ENCODE peak calls at places on chromosomes 7 and 10, in four cellular contexts. M is sigmoid colon, T is H1, H is A549. Z is an unnamed sample.

GRCh38 chr10:8088504-8088903 is 34.0 kb downstream of the GATA3 start:
- DNase-seq in T (no peak), H (no peak), M (peak; percentile 12), Z (no peak)

GRCh38 chr7:124552217-124552616 is 213.4 kb downstream of the GPR37 start:
- DNase-seq in H (no peak), M (no peak), T (no peak), Z (no peak)

GRCh38 chr7:158941821-158942605 is 85.7 kb downstream of the DYNC2I1 start:
- DNase-seq in M (no peak), T (no peak), H (no peak), Z (no peak)

GRCh38 chr7:79459381-79459780 is 5.9 kb upstream of the MAGI2 start:
- DNase-seq in T (no peak), H (no peak), M (no peak), Z (no peak)

GRCh38 chr10:68261132-68261856 is 29.4 kb upstream of the ATOH7 start:
- DNase-seq in M (peak; percentile 73), H (no peak), T (no peak), Z (no peak)

GRCh38 chr10:68499544-68499943 is 27.8 kb upstream of the DNA2 start:
- DNase-seq in T (no peak), M (no peak), H (no peak), Z (no peak)

GRCh38 chr7:94266278-94266677 is 128.4 kb upstream of the COL1A2 start:
- DNase-seq in M (no peak), T (no peak), H (peak; percentile 30), Z (no peak)

GRCh38 chr7:151726875-151727578 is 149.9 kb downstream of the PRKAG2 start:
- DNase-seq in H (no peak), T (no peak), M (no peak), Z (no peak)

GRCh38 chr10:19706904-19707303 is 109.3 kb upstream of the PLXDC2 start:
- DNase-seq in H (no peak), T (no peak), M (no peak), Z (no peak)

GRCh38 chr7:91940171-91940570 is 491 bp upstream of the AKAP9 start:
- DNase-seq in T (no peak), M (no peak), H (peak; percentile 16), Z (no peak)

GRCh38 chr10:802506-802905 is 113.0 kb upstream of the DIP2C start:
- DNase-seq in H (no peak), T (no peak), M (peak; percentile 50), Z (no peak)

GRCh38 chr7:130298927-130299326 is 6.0 kb downstream of the CPA4 start:
- DNase-seq in T (no peak), M (no peak), H (no peak), Z (no peak)

GRCh38 chr10:34885901-34886300 is 70.8 kb upstream of the PARD3 start:
- DNase-seq in M (no peak), H (no peak), T (no peak), Z (no peak)

GRCh38 chr10:36801660-36802059 is 323.7 kb upstream of the ANKRD30A start:
- DNase-seq in T (no peak), H (no peak), M (no peak), Z (no peak)

GRCh38 chr10:78412605-78413004 is 378.9 kb downstream of the RPS24 start:
- DNase-seq in M (peak; percentile 37), T (no peak), H (no peak), Z (no peak)

DNA sequence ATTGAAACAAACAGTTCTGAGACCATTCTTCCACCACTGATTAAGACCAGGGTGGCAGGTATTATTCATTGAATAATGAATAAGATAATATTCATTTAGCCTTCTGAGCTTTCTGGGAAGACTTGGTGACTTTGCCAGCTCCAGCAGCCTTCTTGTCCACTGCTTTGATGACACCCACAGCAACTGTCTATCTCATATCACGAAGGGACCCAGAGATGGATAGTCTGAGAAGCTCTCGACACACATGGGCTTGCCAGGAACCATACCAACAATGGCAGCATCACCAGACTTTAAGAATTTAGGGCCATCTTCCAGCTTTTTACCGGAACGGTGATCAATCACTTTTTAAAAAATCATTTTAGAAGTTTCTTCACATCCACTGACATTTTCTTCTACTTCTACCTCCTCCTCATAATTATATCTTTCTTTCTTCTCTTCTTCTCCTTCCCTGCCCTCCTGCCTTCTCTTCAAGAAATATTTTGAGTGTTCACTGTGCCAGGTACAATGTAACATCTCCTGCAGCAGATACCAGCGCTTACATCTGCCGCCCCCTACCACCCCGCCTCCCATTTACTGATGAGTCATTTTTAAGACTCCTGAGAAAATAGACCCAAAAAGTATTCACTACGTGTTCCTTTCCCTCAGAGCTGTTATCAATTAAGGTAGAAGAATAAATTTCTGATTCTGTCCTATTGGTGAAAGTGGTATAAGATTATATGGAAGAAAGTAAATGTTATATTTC is 101.7 kb downstream of the VTI1A start:
- DNase-seq in M (no peak), T (no peak), H (no peak), Z (no peak)
- TF ChIP-seq CTCF in M (no peak), T (no peak), H (no peak), Z (no peak)

GRCh38 chr10:76009531-76009930 is 578.1 kb downstream of the LRMDA start:
- DNase-seq in M (no peak), H (no peak), T (no peak), Z (no peak)
- TF ChIP-seq EP300 in M (no peak), H (no peak), T (no peak), Z (no peak)

GRCh38 chr10:95792211-95792780 is 36.3 kb downstream of the ENTPD1 start:
- DNase-seq in H (no peak), T (no peak), M (no peak), Z (no peak)

GRCh38 chr10:95793401-95794045 is 37.6 kb downstream of the ENTPD1 start:
- DNase-seq in H (no peak), T (no peak), M (peak; percentile 72), Z (no peak)

GRCh38 chr10:95794195-95794594 is 38.2 kb downstream of the ENTPD1 start:
- DNase-seq in M (no peak), H (no peak), T (no peak), Z (no peak)

GRCh38 chr10:95791425-95791979 is 35.5 kb downstream of the ENTPD1 start:
- DNase-seq in H (no peak), M (no peak), T (no peak), Z (no peak)

DNA sequence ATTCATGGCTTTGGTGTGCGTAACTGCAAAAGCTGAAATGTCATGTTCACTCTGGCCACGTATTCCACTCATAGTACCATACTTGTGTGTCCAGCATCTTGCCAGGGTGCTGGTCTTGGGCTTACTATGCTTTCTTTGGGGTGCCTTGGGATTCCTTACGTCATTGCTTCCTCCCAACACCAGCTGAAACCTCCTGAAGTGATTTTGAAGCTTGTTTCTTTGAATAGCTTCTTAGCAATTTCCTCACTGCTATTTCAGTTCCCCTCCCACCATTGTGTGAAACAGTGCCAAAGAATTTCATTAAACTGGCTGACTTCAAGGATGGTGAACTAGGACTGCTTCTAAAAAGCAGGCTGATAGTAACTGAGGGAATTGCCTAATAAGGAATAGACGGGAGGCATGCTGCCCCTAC is 36.9 kb downstream of the ENTPD1 start:
- DNase-seq in M (no peak), T (no peak), H (no peak), Z (no peak)
- H3K27ac ChIP-seq in M (peak overlapping the region; percentile 59), T (no peak overlapping the region), H (no peak overlapping the region), Z (peak overlapping the region; percentile 40)

DNA sequence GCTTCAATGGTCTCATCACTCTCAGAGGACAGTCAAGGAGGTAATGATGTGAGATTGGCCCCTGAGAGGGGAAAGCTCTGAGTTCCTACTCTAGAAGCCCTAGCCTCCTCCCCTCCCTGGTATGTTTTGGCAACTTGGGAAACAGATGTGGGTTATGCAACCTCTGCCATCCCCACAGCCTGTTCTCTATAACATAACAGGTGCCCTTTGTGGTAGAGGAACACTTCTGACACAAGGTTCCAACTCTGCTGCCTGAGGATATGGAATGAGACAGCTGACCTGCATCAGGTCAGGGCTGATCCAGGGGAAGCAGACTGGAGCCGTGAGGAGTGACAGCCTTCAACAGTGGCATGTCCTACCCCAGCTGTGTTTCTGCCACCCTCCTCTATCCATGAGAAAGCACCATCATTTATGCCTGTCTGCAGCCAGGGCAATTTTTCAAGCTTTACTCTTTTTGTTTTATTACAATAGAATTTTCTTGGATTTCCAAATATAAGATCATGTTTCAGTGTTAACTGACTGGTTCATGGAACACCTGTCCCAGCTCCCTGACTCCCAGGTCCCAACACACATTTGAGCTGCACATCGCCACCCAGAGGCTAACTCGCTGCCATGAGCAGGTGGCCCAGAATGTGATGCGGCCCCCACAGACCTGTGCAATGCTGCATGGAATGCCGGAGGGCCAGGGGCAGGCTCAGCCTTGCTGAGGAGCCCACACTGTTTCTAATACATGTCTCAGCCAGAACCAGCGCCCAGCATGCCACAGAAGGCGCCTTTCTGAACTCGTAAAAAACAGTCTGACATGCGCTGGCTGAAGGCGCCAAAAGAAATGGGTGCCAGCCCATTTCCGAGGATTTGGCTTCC is 124.7 kb upstream of the CHST15 start:
- DNase-seq in H (no peak), M (no peak), T (peak; percentile 33), Z (no peak)
- TF ChIP-seq CTCF in H (no peak), M (no peak), T (peak; percentile 87), Z (no peak)

GRCh38 chr7:78141533-78142281 is 343.1 kb downstream of the PHTF2 start:
- DNase-seq in M (no peak), H (no peak), T (no peak), Z (no peak)
- TF ChIP-seq EP300 in M (no peak), H (no peak), T (no peak), Z (no peak)

GRCh38 chr7:27150568-27151340 is 1.6 kb downstream of the HOXA3 start:
- DNase-seq in H (peak; percentile 81), T (no peak), M (peak; percentile 93), Z (no peak)
- H3K27ac ChIP-seq in H (peak overlapping the region; percentile 88), T (no peak overlapping the region), M (peak overlapping the region; percentile 91), Z (peak overlapping the region; percentile 21)

DNA sequence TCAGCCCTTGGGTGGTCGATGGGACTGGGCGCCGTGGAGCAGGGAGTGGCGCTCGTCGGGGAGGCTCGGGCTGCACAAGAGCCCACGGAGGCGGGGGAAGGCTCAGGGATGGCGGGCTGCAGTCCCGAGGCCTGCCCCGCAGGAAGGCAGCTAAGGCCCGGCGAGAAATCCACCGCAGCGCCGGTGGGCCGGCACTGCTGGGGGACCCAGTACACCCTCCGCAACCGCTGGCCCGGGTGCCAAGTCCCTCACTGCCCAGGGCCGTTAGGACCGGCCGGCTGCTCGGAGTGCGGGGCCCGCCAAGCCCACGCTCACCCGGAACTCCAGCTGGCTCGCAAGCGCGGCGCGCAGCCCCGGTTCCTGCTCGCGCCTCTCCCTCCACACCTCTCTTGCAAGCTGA is 138.4 kb downstream of the BAMBI start:
- DNase-seq in M (no peak), T (no peak), H (no peak), Z (no peak)
- TF ChIP-seq CTCF in M (no peak), T (no peak), H (no peak), Z (no peak)

GRCh38 chr10:102783541-102783930 is 39.8 kb downstream of the WBP1L start:
- DNase-seq in T (no peak), M (no peak), H (no peak), Z (no peak)

GRCh38 chr10:102780246-102780645 is 36.5 kb downstream of the WBP1L start:
- DNase-seq in H (no peak), T (no peak), M (no peak), Z (no peak)

GRCh38 chr10:102781089-102781920 is 37.6 kb downstream of the WBP1L start:
- DNase-seq in H (no peak), M (no peak), T (no peak), Z (no peak)

GRCh38 chr10:102781921-102782542 is 38.3 kb downstream of the WBP1L start:
- DNase-seq in T (no peak), H (no peak), M (no peak), Z (no peak)

GRCh38 chr10:102782698-102783540 is 39.2 kb downstream of the WBP1L start:
- DNase-seq in H (no peak), M (peak; percentile 95), T (no peak), Z (peak; percentile 95)
- TF ChIP-seq EP300 in H (no peak), M (no peak), T (no peak), Z (peak; percentile 97)